ENCODE peak calls at places on chromosomes 6 and 20, in four cellular contexts. One of them, this sample, is unnamed.

GRCh38 chr20:21173496-21174025 is 47.7 kb downstream of the KIZ start:
- DNase-seq in stomach: no peak
- DNase-seq in esophagus muscularis mucosa: no peak
- DNase-seq in adrenal gland: no peak
- DNase-seq in this sample: no peak

GRCh38 chr6:48701572-48701971 is 590.6 kb upstream of the PTCHD4 start:
- DNase-seq in esophagus muscularis mucosa: no peak
- DNase-seq in stomach: no peak
- DNase-seq in adrenal gland: no peak
- DNase-seq in this sample: no peak

GRCh38 chr6:157203312-157203744 is 120.0 kb downstream of the TMEM242 start:
- DNase-seq in adrenal gland: no peak
- DNase-seq in esophagus muscularis mucosa: no peak
- DNase-seq in stomach: no peak
- DNase-seq in this sample: no peak

GRCh38 chr6:140237251-140237650 is 862.8 kb upstream of the CITED2 start:
- DNase-seq in esophagus muscularis mucosa: no peak
- DNase-seq in adrenal gland: no peak
- DNase-seq in stomach: no peak
- DNase-seq in this sample: no peak

GRCh38 chr6:49826743-49827406 is 39.5 kb downstream of the CRISP1 start:
- DNase-seq in adrenal gland: no peak
- DNase-seq in esophagus muscularis mucosa: no peak
- DNase-seq in stomach: no peak
- DNase-seq in this sample: no peak

GRCh38 chr20:54416770-54417169 is 58.6 kb upstream of the DOK5 start:
- DNase-seq in stomach: no peak
- DNase-seq in adrenal gland: no peak
- DNase-seq in esophagus muscularis mucosa: no peak
- DNase-seq in this sample: no peak

GRCh38 chr6:106671651-106672050 is 42.3 kb downstream of the QRSL1 start:
- DNase-seq in esophagus muscularis mucosa: no peak
- DNase-seq in adrenal gland: no peak
- DNase-seq in stomach: no peak
- DNase-seq in this sample: no peak

GRCh38 chr6:75893058-75893775 is 144.2 kb downstream of the MYO6 start:
- DNase-seq in esophagus muscularis mucosa: no peak
- DNase-seq in adrenal gland: no peak
- DNase-seq in stomach: no peak
- DNase-seq in this sample: peak

GRCh38 chr6:151690303-151690702 is 117.2 kb upstream of the ESR1 start:
- DNase-seq in esophagus muscularis mucosa: no peak
- DNase-seq in adrenal gland: no peak
- DNase-seq in stomach: no peak
- DNase-seq in this sample: no peak

GRCh38 chr20:19275630-19276071 is 63.2 kb downstream of the SLC24A3 start:
- DNase-seq in stomach: peak
- DNase-seq in esophagus muscularis mucosa: no peak
- DNase-seq in adrenal gland: peak
- DNase-seq in this sample: no peak

GRCh38 chr20:37270586-37271420 is 9.2 kb upstream of the GHRH start:
- DNase-seq in adrenal gland: no peak
- DNase-seq in stomach: no peak
- DNase-seq in esophagus muscularis mucosa: no peak
- DNase-seq in this sample: peak

GRCh38 chr6:81853975-81854374 is 101.5 kb upstream of the TENT5A start:
- DNase-seq in adrenal gland: no peak
- DNase-seq in stomach: no peak
- DNase-seq in esophagus muscularis mucosa: no peak
- DNase-seq in this sample: no peak

GRCh38 chr6:111057074-111057752 is 30.1 kb upstream of the SLC16A10 start:
- DNase-seq in stomach: peak
- DNase-seq in esophagus muscularis mucosa: no peak
- DNase-seq in adrenal gland: no peak
- DNase-seq in this sample: peak

GRCh38 chr6:5998741-5999687 is 7.7 kb downstream of the NRN1 start:
- DNase-seq in stomach: no peak
- DNase-seq in adrenal gland: no peak
- DNase-seq in esophagus muscularis mucosa: no peak
- DNase-seq in this sample: no peak

GRCh38 chr6:117906905-117907599 is at the start of gene SLC35F1:
- DNase-seq in adrenal gland: peak
- DNase-seq in esophagus muscularis mucosa: peak
- DNase-seq in stomach: peak
- DNase-seq in this sample: no peak

GRCh38 chr6:70547313-70547712 is 19.4 kb upstream of the SDHAF4 start:
- DNase-seq in esophagus muscularis mucosa: no peak
- DNase-seq in stomach: no peak
- DNase-seq in adrenal gland: no peak
- DNase-seq in this sample: peak

GRCh38 chr6:7461416-7461815 is 71.8 kb downstream of the RIOK1 start:
- DNase-seq in stomach: no peak
- DNase-seq in esophagus muscularis mucosa: no peak
- DNase-seq in adrenal gland: no peak
- DNase-seq in this sample: no peak

GRCh38 chr6:391559-392440 is at the start of gene IRF4:
- DNase-seq in stomach: no peak
- DNase-seq in adrenal gland: no peak
- DNase-seq in esophagus muscularis mucosa: no peak
- DNase-seq in this sample: no peak

GRCh38 chr6:109521100-109521499 is 38.1 kb upstream of the ZBTB24 start:
- DNase-seq in adrenal gland: no peak
- DNase-seq in stomach: no peak
- DNase-seq in esophagus muscularis mucosa: no peak
- DNase-seq in this sample: no peak

GRCh38 chr6:80939480-80939879 is 813.0 kb downstream of the TENT5A start:
- DNase-seq in adrenal gland: no peak
- DNase-seq in stomach: no peak
- DNase-seq in esophagus muscularis mucosa: no peak
- DNase-seq in this sample: no peak

GRCh38 chr20:40658509-40658908 is 30.5 kb downstream of the MAFB start:
- DNase-seq in adrenal gland: no peak
- DNase-seq in esophagus muscularis mucosa: no peak
- DNase-seq in stomach: no peak
- DNase-seq in this sample: no peak

GRCh38 chr20:833121-833449 is 430 bp upstream of the FAM110A start:
- DNase-seq in stomach: no peak
- DNase-seq in adrenal gland: no peak
- DNase-seq in esophagus muscularis mucosa: no peak
- DNase-seq in this sample: no peak

GRCh38 chr6:16240618-16241320 is 2.4 kb downstream of the GMPR start:
- DNase-seq in adrenal gland: no peak
- DNase-seq in stomach: no peak
- DNase-seq in esophagus muscularis mucosa: no peak
- DNase-seq in this sample: no peak

GRCh38 chr6:146361367-146361924 is 182.2 kb upstream of the RAB32 start:
- DNase-seq in adrenal gland: no peak
- DNase-seq in stomach: no peak
- DNase-seq in esophagus muscularis mucosa: no peak
- DNase-seq in this sample: no peak

GRCh38 chr20:41655966-41656685 is 37.9 kb upstream of the CHD6 start:
- DNase-seq in stomach: no peak
- DNase-seq in esophagus muscularis mucosa: no peak
- DNase-seq in adrenal gland: no peak
- DNase-seq in this sample: no peak

GRCh38 chr20:10985536-10985935 is 311.7 kb upstream of the JAG1 start:
- DNase-seq in stomach: no peak
- DNase-seq in esophagus muscularis mucosa: peak
- DNase-seq in adrenal gland: no peak
- DNase-seq in this sample: no peak

GRCh38 chr20:1302578-1303541 is 26.1 kb downstream of the SDCBP2 start:
- DNase-seq in stomach: no peak
- DNase-seq in adrenal gland: no peak
- DNase-seq in esophagus muscularis mucosa: no peak
- DNase-seq in this sample: peak

GRCh38 chr20:1247689-1248088 is 18.4 kb upstream of the SNPH start:
- DNase-seq in esophagus muscularis mucosa: no peak
- DNase-seq in stomach: no peak
- DNase-seq in adrenal gland: no peak
- DNase-seq in this sample: no peak

GRCh38 chr6:132259070-132259469 is 142.2 kb downstream of the MOXD1 start:
- DNase-seq in stomach: no peak
- DNase-seq in adrenal gland: no peak
- DNase-seq in esophagus muscularis mucosa: no peak
- DNase-seq in this sample: peak

GRCh38 chr6:85726206-85726605 is 83.5 kb upstream of the SYNCRIP start:
- DNase-seq in esophagus muscularis mucosa: no peak
- DNase-seq in stomach: no peak
- DNase-seq in adrenal gland: no peak
- DNase-seq in this sample: peak

GRCh38 chr6:21594427-21595264 is 1.1 kb downstream of the SOX4 start:
- DNase-seq in adrenal gland: peak
- DNase-seq in stomach: peak
- DNase-seq in esophagus muscularis mucosa: no peak
- DNase-seq in this sample: peak

GRCh38 chr20:34622821-34623451 is 54.0 kb downstream of the PIGU start:
- DNase-seq in esophagus muscularis mucosa: no peak
- DNase-seq in stomach: no peak
- DNase-seq in adrenal gland: no peak
- DNase-seq in this sample: peak

GRCh38 chr20:54622338-54623280 is 147.2 kb downstream of the DOK5 start:
- DNase-seq in stomach: peak
- DNase-seq in adrenal gland: no peak
- DNase-seq in esophagus muscularis mucosa: no peak
- DNase-seq in this sample: no peak

GRCh38 chr20:57653910-57654309 is 33.7 kb upstream of the ZBP1 start:
- DNase-seq in adrenal gland: peak
- DNase-seq in stomach: no peak
- DNase-seq in esophagus muscularis mucosa: no peak
- DNase-seq in this sample: no peak

GRCh38 chr6:118801257-118801656 is 92.7 kb upstream of the ASF1A start:
- DNase-seq in stomach: no peak
- DNase-seq in adrenal gland: no peak
- DNase-seq in esophagus muscularis mucosa: no peak
- DNase-seq in this sample: no peak

GRCh38 chr6:52361945-52362442 is at the start of gene PAQR8:
- DNase-seq in stomach: peak
- DNase-seq in esophagus muscularis mucosa: no peak
- DNase-seq in adrenal gland: peak
- DNase-seq in this sample: peak
- TF ChIP-seq POLR2A in stomach: no peak
- TF ChIP-seq POLR2A in esophagus muscularis mucosa: no peak
- TF ChIP-seq POLR2A in adrenal gland: no peak
- TF ChIP-seq POLR2A in this sample: peak

DNA sequence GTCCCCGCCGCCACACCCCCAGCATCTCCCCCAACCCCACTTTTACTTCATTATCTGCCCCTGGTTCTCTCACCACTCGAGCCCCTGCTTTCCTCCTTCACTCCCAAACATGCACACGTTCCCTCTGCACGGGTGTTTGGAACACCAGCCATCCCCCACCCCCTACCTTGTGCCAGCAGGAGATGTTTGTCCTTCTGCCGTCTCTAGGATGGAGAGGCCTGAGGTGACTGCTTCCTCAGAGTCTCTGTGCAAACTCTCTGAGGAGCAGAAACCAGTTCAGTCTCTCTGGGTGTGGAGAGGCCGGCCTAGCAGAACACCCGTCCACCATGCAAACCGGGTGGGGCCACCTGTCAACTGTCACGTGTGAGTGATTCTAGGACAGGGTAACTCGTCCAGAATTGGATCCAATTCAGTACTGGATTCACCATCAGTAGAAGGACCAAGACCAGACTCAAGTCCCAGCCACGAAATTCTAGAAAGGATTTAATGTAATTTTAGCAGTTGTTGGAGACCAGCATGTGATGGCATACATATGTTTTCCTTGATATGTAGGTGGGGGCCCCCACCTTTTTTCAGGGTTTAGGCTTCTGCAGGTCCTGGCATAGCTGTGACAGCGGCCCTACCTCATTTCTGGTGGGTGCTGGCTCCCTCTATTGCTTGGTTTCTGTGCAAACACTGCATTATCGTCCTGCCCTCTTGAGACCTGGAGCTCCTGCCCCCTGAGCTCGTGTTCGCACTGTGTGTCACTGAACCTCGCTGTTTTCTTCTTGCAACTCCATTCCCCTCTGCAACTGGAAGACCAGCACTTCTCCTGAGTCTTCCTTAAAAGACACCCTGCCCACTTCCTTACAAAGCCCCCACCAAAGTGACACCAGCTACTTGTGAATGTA is at the start of gene RAET1E:
- DNase-seq in esophagus muscularis mucosa: no peak
- DNase-seq in stomach: no peak
- DNase-seq in adrenal gland: no peak
- DNase-seq in this sample: no peak
- TF ChIP-seq CTCF in esophagus muscularis mucosa: no peak
- TF ChIP-seq CTCF in stomach: no peak
- TF ChIP-seq CTCF in adrenal gland: no peak
- TF ChIP-seq CTCF in this sample: no peak

GRCh38 chr6:124941259-124941658 is 21.0 kb upstream of the RNF217 start:
- DNase-seq in stomach: no peak
- DNase-seq in esophagus muscularis mucosa: no peak
- DNase-seq in adrenal gland: no peak
- DNase-seq in this sample: no peak

GRCh38 chr6:124947821-124948451 is 14.3 kb upstream of the RNF217 start:
- DNase-seq in stomach: no peak
- DNase-seq in esophagus muscularis mucosa: no peak
- DNase-seq in adrenal gland: no peak
- DNase-seq in this sample: no peak

GRCh38 chr6:124943658-124944057 is 18.6 kb upstream of the RNF217 start:
- DNase-seq in esophagus muscularis mucosa: no peak
- DNase-seq in adrenal gland: no peak
- DNase-seq in stomach: no peak
- DNase-seq in this sample: no peak
- TF ChIP-seq POLR2A in esophagus muscularis mucosa: no peak
- TF ChIP-seq POLR2A in adrenal gland: no peak
- TF ChIP-seq POLR2A in stomach: no peak
- TF ChIP-seq POLR2A in this sample: no peak

GRCh38 chr6:43054206-43054943 is 724 bp upstream of the CUL7 start:
- DNase-seq in adrenal gland: no peak
- DNase-seq in esophagus muscularis mucosa: no peak
- DNase-seq in stomach: no peak
- DNase-seq in this sample: no peak

GRCh38 chr6:43058511-43058910 is 723 bp downstream of the MRPL2 start:
- DNase-seq in stomach: no peak
- DNase-seq in adrenal gland: no peak
- DNase-seq in esophagus muscularis mucosa: no peak
- DNase-seq in this sample: peak

GRCh38 chr6:43052842-43053544 is 658 bp downstream of the CUL7 start:
- DNase-seq in stomach: no peak
- DNase-seq in esophagus muscularis mucosa: no peak
- DNase-seq in adrenal gland: peak
- DNase-seq in this sample: peak

GRCh38 chr6:43053545-43054205 is at the start of gene CUL7:
- DNase-seq in adrenal gland: peak
- DNase-seq in stomach: peak
- DNase-seq in esophagus muscularis mucosa: peak
- DNase-seq in this sample: peak

DNA sequence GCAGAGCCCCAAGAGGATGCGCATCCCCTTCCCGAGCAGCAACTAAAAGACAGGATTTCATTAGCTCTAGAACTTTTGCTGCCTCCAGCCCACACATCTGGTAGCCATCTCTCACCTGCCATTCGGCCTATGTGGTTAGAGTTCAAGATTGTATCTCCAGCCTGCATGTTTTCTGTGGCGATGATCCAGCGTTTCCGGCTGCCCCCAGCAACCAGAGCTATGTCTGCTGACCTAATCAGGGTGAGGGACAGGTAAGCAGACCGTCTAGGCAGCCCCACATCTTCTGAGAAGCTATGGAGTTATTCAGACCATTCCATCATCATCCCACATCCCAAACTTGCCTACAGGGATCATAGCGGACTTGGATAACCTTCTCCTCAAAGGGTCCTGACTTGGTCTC is 2.3 kb upstream of the CUL7 start:
- DNase-seq in esophagus muscularis mucosa: no peak
- DNase-seq in stomach: no peak
- DNase-seq in adrenal gland: no peak
- DNase-seq in this sample: no peak
- TF ChIP-seq CTCF in esophagus muscularis mucosa: no peak
- TF ChIP-seq CTCF in stomach: no peak
- TF ChIP-seq CTCF in adrenal gland: no peak
- TF ChIP-seq CTCF in this sample: no peak